ENCODE peak calls at places on chromosomes 2 and 18, in nine cellular contexts. Z, M, R, D, L, C, Y, U and B are unnamed samples.

GRCh38 chr2:202608142-202608852 is 26.5 kb upstream of the FAM117B start:
- DNase-seq in U (no peak), Y (no peak), M (no peak), D (no peak), C (no peak), Z (no peak), L (no peak), R (no peak), B (no peak)

GRCh38 chr2:187034434-187034833 is 185.5 kb upstream of the ZSWIM2 start:
- DNase-seq in Z (no peak), Y (no peak), R (no peak), C (no peak), D (no peak), U (no peak), M (no peak), L (no peak), B (no peak)

GRCh38 chr2:217220228-217221013 is 360.6 kb upstream of the TNP1 start:
- DNase-seq in C (no peak), R (no peak), Z (no peak), Y (no peak), U (no peak), M (peak; percentile 29), L (no peak), D (no peak), B (no peak)

GRCh38 chr2:207768891-207769596 is 662 bp downstream of the FZD5 start:
- DNase-seq in C (peak; percentile 39), Z (peak; percentile 32), R (no peak), M (peak; percentile 51), Y (peak; percentile 41), U (peak; percentile 60), D (no peak), L (peak; percentile 42), B (peak; percentile 90)

GRCh38 chr2:239826786-239827510 is 198.2 kb downstream of the NDUFA10 start:
- DNase-seq in D (no peak), L (peak; percentile 14), C (no peak), U (no peak), M (no peak), Z (no peak), R (peak; percentile 4), Y (no peak), B (peak; percentile 34)

GRCh38 chr2:233047667-233048066 is 12.5 kb upstream of the INPP5D start:
- DNase-seq in U (no peak), M (no peak), L (no peak), R (no peak), Y (no peak), D (no peak), Z (no peak), C (no peak), B (no peak)

GRCh38 chr2:135072125-135072997 is 20.3 kb downstream of the RAB3GAP1 start:
- DNase-seq in L (no peak), D (no peak), M (no peak), Y (no peak), C (no peak), Z (no peak), R (no peak), U (peak; percentile 11), B (no peak)

GRCh38 chr18:76505611-76506010 is 10.6 kb upstream of the ZNF516 start:
- DNase-seq in U (no peak), C (no peak), L (no peak), M (peak; percentile 33), D (no peak), Z (no peak), R (no peak), Y (no peak), B (no peak)

GRCh38 chr2:138395565-138396306 is 105.8 kb upstream of the SPOPL start:
- DNase-seq in Z (no peak), U (peak; percentile 90), R (no peak), D (peak; percentile 42), L (no peak), Y (no peak), M (peak; percentile 86), C (peak; percentile 88), B (no peak)

GRCh38 chr2:73291093-73291460 is 2.3 kb downstream of the EGR4 start:
- DNase-seq in M (peak; percentile 71), R (peak; percentile 33), Y (peak; percentile 70), C (peak; percentile 37), L (peak; percentile 60), Z (no peak), D (peak; percentile 46), U (peak; percentile 60), B (peak; percentile 86)

GRCh38 chr2:48007699-48008268 is 101.5 kb upstream of the FBXO11 start:
- DNase-seq in D (no peak), L (no peak), Y (no peak), Z (no peak), R (no peak), U (no peak), C (no peak), M (no peak), B (no peak)

GRCh38 chr2:223997938-223998337 is 40.7 kb downstream of the MRPL44 start:
- DNase-seq in L (no peak), Y (no peak), U (no peak), Z (peak; percentile 83), M (peak; percentile 27), D (peak; percentile 30), C (no peak), R (no peak), B (no peak)

GRCh38 chr2:25521126-25521525 is 152.3 kb downstream of the DTNB start:
- DNase-seq in L (no peak), Y (no peak), R (no peak), Z (no peak), M (peak; percentile 40), U (no peak), D (peak; percentile 30), C (no peak), B (no peak)

GRCh38 chr2:25523060-25523459 is 150.3 kb downstream of the DTNB start:
- DNase-seq in L (no peak), R (no peak), U (no peak), M (no peak), C (no peak), D (no peak), Z (no peak), Y (no peak), B (no peak)

GRCh38 chr2:25524507-25524906 is 148.9 kb downstream of the DTNB start:
- DNase-seq in U (no peak), L (no peak), Z (no peak), R (no peak), D (no peak), Y (no peak), C (no peak), M (no peak), B (no peak)

GRCh38 chr2:25517701-25518100 is 155.7 kb downstream of the DTNB start:
- DNase-seq in D (no peak), C (no peak), M (no peak), R (peak; percentile 19), L (no peak), Y (no peak), Z (no peak), U (no peak), B (no peak)

DNA sequence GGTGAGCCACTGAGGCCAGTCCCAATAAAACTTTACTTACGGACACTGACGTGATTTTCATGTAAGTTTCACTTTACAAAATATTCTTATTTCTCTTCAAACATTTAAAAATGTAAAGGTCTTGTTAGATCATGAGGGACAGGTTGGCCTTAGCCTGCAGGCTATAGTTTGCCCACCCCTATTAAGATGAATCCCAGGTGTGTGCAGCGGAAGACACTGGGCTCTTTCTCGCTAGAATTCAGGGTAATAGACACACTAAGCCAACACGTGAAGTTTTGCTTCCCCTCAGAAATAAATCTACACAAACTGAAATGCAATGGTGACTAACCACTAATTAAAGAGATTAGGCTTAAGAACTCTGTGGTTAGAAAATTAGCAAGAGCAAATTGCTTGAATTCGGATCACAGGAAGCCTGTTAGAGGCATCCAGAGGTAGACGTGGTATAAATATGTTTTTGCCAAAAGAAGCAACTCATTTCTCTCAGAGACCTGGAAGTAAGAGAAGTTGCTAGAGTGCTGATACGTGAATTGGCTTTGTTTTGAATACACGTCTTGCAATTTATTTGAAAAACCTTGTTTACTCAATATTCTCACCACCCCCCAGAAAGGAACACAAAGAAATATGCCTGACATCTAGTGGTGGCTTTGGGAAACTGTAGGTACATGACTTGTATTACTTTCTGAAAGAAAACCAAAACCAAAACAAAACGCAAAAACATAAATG is 151.6 kb downstream of the DTNB start:
- DNase-seq in L (peak; percentile 59), R (peak; percentile 66), D (peak; percentile 81), U (peak; percentile 49), Y (peak; percentile 78), Z (peak; percentile 72), C (peak; percentile 80), M (peak; percentile 81), B (no peak)
- H3K9ac ChIP-seq in L (peak overlapping the region; percentile 38), R (no peak overlapping the region), D (no peak overlapping the region), U (no peak overlapping the region), Y (no peak overlapping the region), Z (no peak overlapping the region), C (no peak overlapping the region), M (peak overlapping the region; percentile 21), B (peak overlapping the region; percentile 70)

GRCh38 chr2:157444643-157445040 is 753 bp upstream of the CYTIP start:
- DNase-seq in Y (no peak), D (no peak), R (no peak), Z (no peak), L (no peak), C (no peak), U (no peak), M (no peak), B (no peak)
- H3K4me3 ChIP-seq in Y (no peak overlapping the region), D (no peak overlapping the region), R (no peak overlapping the region), Z (no peak overlapping the region), L (peak overlapping the region; percentile 1), C (no peak overlapping the region), U (no peak overlapping the region), M (no peak overlapping the region), B (no peak overlapping the region)

DNA sequence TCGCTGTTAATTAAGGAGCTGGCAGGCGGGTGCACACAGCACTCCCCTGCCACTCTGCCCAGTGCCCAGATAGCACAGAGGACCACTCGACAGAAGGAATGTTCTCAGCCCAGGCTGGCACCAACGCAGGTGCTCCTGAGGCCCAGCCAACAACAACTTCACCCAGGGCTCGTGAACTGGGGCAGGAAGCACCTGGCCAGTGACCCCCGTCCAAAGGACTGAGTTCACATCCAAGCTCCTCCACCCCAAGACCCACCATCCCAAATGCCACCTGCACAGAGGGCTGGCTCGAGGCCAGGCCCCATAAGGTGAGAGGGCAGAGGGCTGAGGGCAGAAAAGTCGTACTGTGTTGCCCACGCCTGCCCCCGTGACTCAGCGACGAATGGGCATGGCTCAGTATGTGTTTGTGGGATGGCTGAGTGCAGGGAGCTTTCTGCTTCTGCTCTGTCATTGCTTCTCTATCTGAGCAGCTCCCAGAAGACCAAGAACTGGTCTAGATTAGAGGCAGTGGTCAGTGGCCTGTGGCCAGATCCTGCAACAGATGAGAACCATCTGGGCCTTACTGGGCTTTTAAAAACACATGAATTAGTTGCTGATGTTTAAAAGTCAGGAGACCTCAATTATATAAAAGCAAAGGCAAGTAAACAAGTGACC is 68.4 kb downstream of the POLR1A start:
- DNase-seq in Y (peak; percentile 14), R (no peak), D (peak; percentile 92), L (peak; percentile 52), Z (no peak), U (peak; percentile 15), C (no peak), M (peak; percentile 94), B (peak; percentile 91)
- H3K9ac ChIP-seq in Y (no peak overlapping the region), R (no peak overlapping the region), D (no peak overlapping the region), L (peak overlapping the region; percentile 47), Z (no peak overlapping the region), U (no peak overlapping the region), C (no peak overlapping the region), M (peak overlapping the region; percentile 56), B (peak overlapping the region; percentile 72)

DNA sequence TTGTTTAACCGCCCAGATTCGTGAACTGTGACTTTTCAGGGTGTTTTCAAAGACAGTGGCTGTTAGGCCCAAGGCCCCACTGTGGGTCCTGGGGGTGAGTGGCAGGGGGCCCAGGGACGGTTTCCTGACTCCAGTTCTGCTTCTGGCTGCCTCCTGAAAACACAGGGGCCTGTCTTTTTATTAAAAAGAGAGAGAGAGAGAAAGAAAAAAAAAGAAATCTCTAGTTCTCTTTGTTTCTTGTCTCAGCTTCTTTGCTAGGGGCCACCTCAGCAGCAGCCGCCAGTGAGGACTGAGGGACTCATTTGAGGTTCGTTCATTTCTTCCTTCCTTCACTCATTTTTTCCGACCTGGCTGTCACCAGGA is 15.4 kb upstream of the E2F6 start:
- DNase-seq in C (no peak), D (no peak), R (no peak), Y (no peak), M (no peak), Z (no peak), U (no peak), L (no peak), B (no peak)
- H3K4me3 ChIP-seq in C (no peak overlapping the region), D (no peak overlapping the region), R (no peak overlapping the region), Y (no peak overlapping the region), M (no peak overlapping the region), Z (no peak overlapping the region), U (no peak overlapping the region), L (no peak overlapping the region), B (no peak overlapping the region)